ENCODE peak calls at places on chromosomes 1 and 21, in seven cellular contexts. G is neural progenitor cell, J is type B pancreatic cell, U is EL, A is breast epithelium, X is occipital lobe, B is fibroblast of pulmonary artery. C is an unnamed sample.
A peak's percentile ranks its signal among the peaks of the same experiment; 100 is the strongest.

GRCh38 chr1:26731233-26731902 is 35.6 kb downstream of the ARID1A start:
- DNase-seq in G (no peak), J (no peak), U (no peak), A (no peak), X (no peak), B (no peak), C (no peak)

GRCh38 chr1:117049857-117050256 is 10.3 kb upstream of the TTF2 start:
- DNase-seq in G (no peak), J (no peak), U (no peak), A (no peak), X (no peak), B (no peak), C (no peak)

GRCh38 chr21:44658511-44658910 is 779 bp downstream of the KRTAP12-3 start:
- DNase-seq in G (no peak), J (peak; percentile 22), U (no peak), A (no peak), X (no peak), B (no peak), C (no peak)

GRCh38 chr1:244654284-244655038 is 1.5 kb downstream of the DESI2 start:
- DNase-seq in G (no peak), J (no peak), U (peak; percentile 13), A (no peak), X (no peak), B (no peak), C (no peak)

GRCh38 chr1:166808959-166809358 is 30.3 kb upstream of the POGK start:
- DNase-seq in G (no peak), J (no peak), U (no peak), A (no peak), X (no peak), B (no peak), C (no peak)

GRCh38 chr1:153387785-153388184 is 3.1 kb downstream of the S100A8 start:
- DNase-seq in G (no peak), J (no peak), U (no peak), A (no peak), X (no peak), B (no peak), C (no peak)

GRCh38 chr21:34054259-34054658 is 19.1 kb upstream of the MRPS6 start:
- DNase-seq in G (no peak), J (no peak), U (no peak), A (no peak), X (no peak), B (no peak), C (no peak)

GRCh38 chr1:177567393-177567792 is 396.6 kb downstream of the BRINP2 start:
- DNase-seq in G (peak; percentile 30), J (no peak), U (peak; percentile 8), A (no peak), X (no peak), B (peak; percentile 21), C (no peak)

GRCh38 chr1:232587141-232588008 is 42.6 kb downstream of the SIPA1L2 start:
- DNase-seq in G (no peak), J (no peak), U (no peak), A (no peak), X (no peak), B (no peak), C (no peak)

GRCh38 chr1:235588916-235589515 is 60.6 kb downstream of the GNG4 start:
- DNase-seq in G (peak; percentile 13), J (no peak), U (peak; percentile 29), A (no peak), X (peak; percentile 46), B (peak; percentile 77), C (peak; percentile 22)

GRCh38 chr1:23810818-23811420 is 10.4 kb upstream of the GALE start:
- DNase-seq in G (peak; percentile 77), J (no peak), U (no peak), A (no peak), X (no peak), B (peak; percentile 54), C (peak; percentile 77)

GRCh38 chr1:183032122-183032921 is 9.1 kb downstream of the LAMC1 start:
- DNase-seq in G (no peak), J (no peak), U (peak; percentile 58), A (no peak), X (no peak), B (no peak), C (no peak)

GRCh38 chr21:41316641-41317392 is at the start of gene FAM3B:
- DNase-seq in G (peak; percentile 69), J (no peak), U (no peak), A (no peak), X (no peak), B (no peak), C (peak; percentile 37)

GRCh38 chr21:41477641-41478318 is 30.2 kb downstream of the TMPRSS2 start:
- DNase-seq in G (peak; percentile 67), J (no peak), U (no peak), A (peak; percentile 88), X (no peak), B (no peak), C (peak; percentile 83)

GRCh38 chr1:67174716-67175284 is 8.5 kb downstream of the IL23R start:
- DNase-seq in G (no peak), J (no peak), U (no peak), A (no peak), X (no peak), B (no peak), C (no peak)